ENCODE peak calls at places on chromosomes 1 and 21, in nine cellular contexts. One of them, this sample, is unnamed.

GRCh38 chr1:2840036-2840809 is 38.7 kb upstream of the TTC34 start:
- DNase-seq in neural progenitor cell: no peak
- DNase-seq in OCI-LY7: no peak
- DNase-seq in hepatocyte: no peak
- DNase-seq in SK-N-SH: no peak
- DNase-seq in GM23338: peak
- DNase-seq in GM23248: no peak
- DNase-seq in HCT116: no peak
- DNase-seq in PC-3: no peak
- DNase-seq in this sample: no peak

GRCh38 chr1:115669886-115670285 is 28.1 kb downstream of the VANGL1 start:
- DNase-seq in neural progenitor cell: no peak
- DNase-seq in OCI-LY7: no peak
- DNase-seq in hepatocyte: no peak
- DNase-seq in SK-N-SH: no peak
- DNase-seq in GM23338: no peak
- DNase-seq in GM23248: peak
- DNase-seq in HCT116: no peak
- DNase-seq in PC-3: no peak
- DNase-seq in this sample: no peak

GRCh38 chr1:201653238-201653637 is 114.3 kb downstream of the NAV1 start:
- DNase-seq in neural progenitor cell: peak
- DNase-seq in OCI-LY7: peak
- DNase-seq in hepatocyte: no peak
- DNase-seq in SK-N-SH: no peak
- DNase-seq in GM23338: peak
- DNase-seq in GM23248: no peak
- DNase-seq in HCT116: no peak
- DNase-seq in PC-3: no peak
- DNase-seq in this sample: no peak

GRCh38 chr21:43829575-43830119 is 35.4 kb upstream of the AGPAT3 start:
- DNase-seq in neural progenitor cell: no peak
- DNase-seq in OCI-LY7: no peak
- DNase-seq in hepatocyte: no peak
- DNase-seq in SK-N-SH: peak
- DNase-seq in GM23338: peak
- DNase-seq in GM23248: no peak
- DNase-seq in HCT116: no peak
- DNase-seq in PC-3: peak
- DNase-seq in this sample: no peak

GRCh38 chr1:180366386-180367068 is 135.8 kb downstream of the ACBD6 start:
- DNase-seq in neural progenitor cell: no peak
- DNase-seq in OCI-LY7: no peak
- DNase-seq in hepatocyte: no peak
- DNase-seq in SK-N-SH: no peak
- DNase-seq in GM23338: no peak
- DNase-seq in GM23248: peak
- DNase-seq in HCT116: no peak
- DNase-seq in PC-3: peak
- DNase-seq in this sample: no peak

GRCh38 chr1:203267347-203267846 is 37.9 kb upstream of the BTG2 start:
- DNase-seq in neural progenitor cell: peak
- DNase-seq in OCI-LY7: peak
- DNase-seq in hepatocyte: peak
- DNase-seq in SK-N-SH: peak
- DNase-seq in GM23338: peak
- DNase-seq in GM23248: peak
- DNase-seq in HCT116: peak
- DNase-seq in PC-3: peak
- DNase-seq in this sample: peak

GRCh38 chr1:167744901-167745300 is 23.1 kb downstream of the MPZL1 start:
- DNase-seq in neural progenitor cell: no peak
- DNase-seq in OCI-LY7: no peak
- DNase-seq in hepatocyte: no peak
- DNase-seq in SK-N-SH: no peak
- DNase-seq in GM23338: peak
- DNase-seq in GM23248: no peak
- DNase-seq in HCT116: no peak
- DNase-seq in PC-3: no peak
- DNase-seq in this sample: no peak

GRCh38 chr1:28249013-28249870 is 10.1 kb upstream of the SESN2 start:
- DNase-seq in neural progenitor cell: peak
- DNase-seq in OCI-LY7: peak
- DNase-seq in hepatocyte: peak
- DNase-seq in SK-N-SH: peak
- DNase-seq in GM23338: peak
- DNase-seq in GM23248: peak
- DNase-seq in HCT116: peak
- DNase-seq in PC-3: peak
- DNase-seq in this sample: peak

GRCh38 chr1:119808972-119809550 is 2.2 kb downstream of the REG4 start:
- DNase-seq in neural progenitor cell: peak
- DNase-seq in OCI-LY7: peak
- DNase-seq in hepatocyte: peak
- DNase-seq in SK-N-SH: peak
- DNase-seq in GM23338: peak
- DNase-seq in GM23248: peak
- DNase-seq in HCT116: peak
- DNase-seq in PC-3: peak
- DNase-seq in this sample: peak

GRCh38 chr1:33036051-33036525 is 595 bp downstream of the AK2 start:
- DNase-seq in neural progenitor cell: peak
- DNase-seq in OCI-LY7: peak
- DNase-seq in hepatocyte: peak
- DNase-seq in SK-N-SH: peak
- DNase-seq in GM23338: peak
- DNase-seq in GM23248: peak
- DNase-seq in HCT116: no peak
- DNase-seq in PC-3: peak
- DNase-seq in this sample: peak

GRCh38 chr1:47756411-47756810 is 240.8 kb downstream of the TRABD2B start:
- DNase-seq in neural progenitor cell: no peak
- DNase-seq in OCI-LY7: no peak
- DNase-seq in hepatocyte: no peak
- DNase-seq in SK-N-SH: no peak
- DNase-seq in GM23338: no peak
- DNase-seq in GM23248: no peak
- DNase-seq in HCT116: no peak
- DNase-seq in PC-3: no peak
- DNase-seq in this sample: no peak

GRCh38 chr1:110062612-110063011 is 7.9 kb downstream of the ALX3 start:
- DNase-seq in neural progenitor cell: no peak
- DNase-seq in OCI-LY7: no peak
- DNase-seq in hepatocyte: no peak
- DNase-seq in SK-N-SH: peak
- DNase-seq in GM23338: no peak
- DNase-seq in GM23248: no peak
- DNase-seq in HCT116: no peak
- DNase-seq in PC-3: no peak
- DNase-seq in this sample: no peak

GRCh38 chr1:242219298-242219901 is 220.5 kb upstream of the MAP1LC3C start:
- DNase-seq in neural progenitor cell: no peak
- DNase-seq in OCI-LY7: no peak
- DNase-seq in hepatocyte: no peak
- DNase-seq in SK-N-SH: no peak
- DNase-seq in GM23338: no peak
- DNase-seq in GM23248: no peak
- DNase-seq in HCT116: no peak
- DNase-seq in PC-3: peak
- DNase-seq in this sample: no peak

GRCh38 chr1:187042538-187042937 is 213.8 kb downstream of the PLA2G4A start:
- DNase-seq in neural progenitor cell: no peak
- DNase-seq in OCI-LY7: no peak
- DNase-seq in hepatocyte: no peak
- DNase-seq in SK-N-SH: no peak
- DNase-seq in GM23338: no peak
- DNase-seq in GM23248: no peak
- DNase-seq in HCT116: no peak
- DNase-seq in PC-3: peak
- DNase-seq in this sample: peak

GRCh38 chr21:41783476-41784150 is 16.8 kb upstream of the RIPK4 start:
- DNase-seq in neural progenitor cell: no peak
- DNase-seq in OCI-LY7: no peak
- DNase-seq in hepatocyte: peak
- DNase-seq in SK-N-SH: no peak
- DNase-seq in GM23338: no peak
- DNase-seq in GM23248: peak
- DNase-seq in HCT116: peak
- DNase-seq in PC-3: peak
- DNase-seq in this sample: no peak

GRCh38 chr1:190353538-190354101 is 124.0 kb downstream of the BRINP3 start:
- DNase-seq in neural progenitor cell: no peak
- DNase-seq in OCI-LY7: no peak
- DNase-seq in hepatocyte: no peak
- DNase-seq in SK-N-SH: no peak
- DNase-seq in GM23338: no peak
- DNase-seq in GM23248: no peak
- DNase-seq in HCT116: no peak
- DNase-seq in PC-3: peak
- DNase-seq in this sample: no peak

GRCh38 chr1:161307892-161308638 is 1.7 kb downstream of the MPZ start:
- DNase-seq in neural progenitor cell: no peak
- DNase-seq in OCI-LY7: no peak
- DNase-seq in hepatocyte: no peak
- DNase-seq in SK-N-SH: no peak
- DNase-seq in GM23338: no peak
- DNase-seq in GM23248: no peak
- DNase-seq in HCT116: no peak
- DNase-seq in PC-3: no peak
- DNase-seq in this sample: no peak

GRCh38 chr1:68969430-68969829 is 472.5 kb upstream of the DEPDC1 start:
- DNase-seq in neural progenitor cell: peak
- DNase-seq in OCI-LY7: no peak
- DNase-seq in hepatocyte: no peak
- DNase-seq in SK-N-SH: no peak
- DNase-seq in GM23338: no peak
- DNase-seq in GM23248: no peak
- DNase-seq in HCT116: no peak
- DNase-seq in PC-3: no peak
- DNase-seq in this sample: peak

DNA sequence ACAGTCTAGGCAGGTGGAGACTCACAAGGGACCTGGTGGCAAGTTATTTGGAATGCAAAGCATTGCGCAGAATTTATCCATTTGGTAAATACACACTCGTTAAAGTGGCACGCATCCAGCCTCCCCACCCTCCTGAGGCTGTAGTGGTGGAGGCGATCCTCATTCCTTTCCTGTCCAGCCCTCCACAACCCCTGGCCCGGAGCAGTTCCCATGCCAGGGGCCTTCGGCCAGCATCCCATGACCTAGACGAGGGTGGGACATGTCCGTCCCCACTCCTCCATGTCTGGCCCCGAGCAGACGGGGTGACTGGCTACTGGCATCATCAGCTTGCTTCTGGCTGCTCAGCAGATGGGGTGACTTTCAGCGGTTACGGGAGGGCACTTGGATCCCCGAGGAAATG is 281.5 kb upstream of the VAMP3 start:
- DNase-seq in neural progenitor cell: no peak
- DNase-seq in OCI-LY7: no peak
- DNase-seq in hepatocyte: no peak
- DNase-seq in SK-N-SH: no peak
- DNase-seq in GM23338: no peak
- DNase-seq in GM23248: no peak
- DNase-seq in HCT116: no peak
- DNase-seq in PC-3: no peak
- DNase-seq in this sample: no peak
- TF ChIP-seq EZH2phosphoT487 in neural progenitor cell: no peak
- TF ChIP-seq EZH2phosphoT487 in OCI-LY7: no peak
- TF ChIP-seq EZH2phosphoT487 in hepatocyte: no peak
- TF ChIP-seq EZH2phosphoT487 in SK-N-SH: no peak
- TF ChIP-seq EZH2phosphoT487 in GM23338: no peak
- TF ChIP-seq EZH2phosphoT487 in GM23248: no peak
- TF ChIP-seq EZH2phosphoT487 in HCT116: no peak
- TF ChIP-seq EZH2phosphoT487 in PC-3: no peak
- TF ChIP-seq EZH2phosphoT487 in this sample: no peak

GRCh38 chr1:31795801-31796621 is 19.8 kb downstream of the SPOCD1 start:
- DNase-seq in neural progenitor cell: no peak
- DNase-seq in OCI-LY7: no peak
- DNase-seq in hepatocyte: peak
- DNase-seq in SK-N-SH: peak
- DNase-seq in GM23338: no peak
- DNase-seq in GM23248: peak
- DNase-seq in HCT116: no peak
- DNase-seq in PC-3: peak
- DNase-seq in this sample: no peak
- H3K4me3 ChIP-seq in neural progenitor cell: no peak
- H3K4me3 ChIP-seq in OCI-LY7: no peak
- H3K4me3 ChIP-seq in hepatocyte: no peak
- H3K4me3 ChIP-seq in SK-N-SH: no peak
- H3K4me3 ChIP-seq in GM23338: no peak
- H3K4me3 ChIP-seq in GM23248: peak
- H3K4me3 ChIP-seq in HCT116: no peak
- H3K4me3 ChIP-seq in PC-3: no peak
- H3K4me3 ChIP-seq in this sample: no peak

DNA sequence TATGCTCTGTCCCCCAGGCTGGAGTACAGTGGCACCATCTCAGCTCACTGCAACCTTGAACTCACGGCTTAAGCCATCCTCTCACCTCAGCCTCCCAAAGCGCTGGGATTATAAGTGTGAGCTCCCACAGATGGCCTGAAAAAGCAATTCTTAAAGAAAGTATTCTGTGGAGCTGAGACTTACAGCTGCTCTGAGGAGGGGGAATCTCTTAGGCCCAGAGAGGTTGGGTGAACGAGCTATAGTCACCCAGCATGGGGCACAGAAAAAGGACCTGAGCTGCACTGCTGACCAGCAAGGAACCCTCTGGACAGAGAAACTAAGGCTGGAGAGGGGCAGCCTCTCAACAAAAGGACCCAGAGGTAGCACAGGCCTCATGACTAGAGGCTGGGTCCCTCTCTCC is 1.3 kb downstream of the PAQR7 start:
- DNase-seq in neural progenitor cell: no peak
- DNase-seq in OCI-LY7: no peak
- DNase-seq in hepatocyte: no peak
- DNase-seq in SK-N-SH: no peak
- DNase-seq in GM23338: no peak
- DNase-seq in GM23248: no peak
- DNase-seq in HCT116: no peak
- DNase-seq in PC-3: no peak
- DNase-seq in this sample: no peak
- H3K27ac ChIP-seq in neural progenitor cell: no peak
- H3K27ac ChIP-seq in OCI-LY7: no peak
- H3K27ac ChIP-seq in hepatocyte: peak
- H3K27ac ChIP-seq in SK-N-SH: no peak
- H3K27ac ChIP-seq in GM23338: no peak
- H3K27ac ChIP-seq in GM23248: no peak
- H3K27ac ChIP-seq in HCT116: peak
- H3K27ac ChIP-seq in PC-3: no peak
- H3K27ac ChIP-seq in this sample: no peak

DNA sequence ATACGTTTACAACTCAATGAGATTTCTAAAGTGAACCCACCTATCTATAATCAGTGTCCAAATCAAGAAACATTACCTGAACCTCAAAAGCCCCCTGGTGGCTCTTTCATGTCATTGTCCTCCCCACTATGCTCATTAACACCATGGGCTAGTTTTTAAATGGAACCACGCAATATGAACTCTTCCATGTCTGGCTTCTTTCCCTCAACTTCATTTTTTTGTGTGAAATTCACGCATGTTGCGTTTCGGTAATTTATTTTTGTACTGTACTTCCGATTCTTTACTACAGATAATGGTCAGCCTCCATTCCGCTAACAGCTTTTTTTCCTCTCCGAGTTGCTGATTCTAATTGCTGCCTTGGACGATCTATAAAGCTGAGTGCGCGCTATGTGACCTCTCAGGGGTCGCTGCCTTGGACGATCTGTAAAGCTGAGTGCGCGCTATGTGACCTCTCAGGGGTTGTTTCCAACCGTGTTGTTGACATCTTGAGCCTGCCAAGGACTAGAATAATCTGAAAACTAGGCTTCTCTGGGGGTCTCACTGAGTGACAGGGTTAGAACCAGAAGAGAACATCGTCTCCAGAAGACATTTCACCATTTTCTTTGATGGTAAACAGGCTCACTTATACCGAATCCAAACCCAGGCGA is 1.1 kb upstream of the CACYBP start:
- DNase-seq in neural progenitor cell: peak
- DNase-seq in OCI-LY7: peak
- DNase-seq in hepatocyte: peak
- DNase-seq in SK-N-SH: peak
- DNase-seq in GM23338: peak
- DNase-seq in GM23248: peak
- DNase-seq in HCT116: peak
- DNase-seq in PC-3: peak
- DNase-seq in this sample: peak
- TF ChIP-seq EZH2phosphoT487 in neural progenitor cell: no peak
- TF ChIP-seq EZH2phosphoT487 in OCI-LY7: no peak
- TF ChIP-seq EZH2phosphoT487 in hepatocyte: no peak
- TF ChIP-seq EZH2phosphoT487 in SK-N-SH: no peak
- TF ChIP-seq EZH2phosphoT487 in GM23338: no peak
- TF ChIP-seq EZH2phosphoT487 in GM23248: no peak
- TF ChIP-seq EZH2phosphoT487 in HCT116: no peak
- TF ChIP-seq EZH2phosphoT487 in PC-3: no peak
- TF ChIP-seq EZH2phosphoT487 in this sample: no peak